ENCODE peak calls at places on chromosomes 11 and 22, in six cellular contexts. W is A549, F is fibroblast of pulmonary artery, Z is cardiac muscle cell, Q is body of pancreas, B is HFF-Myc. O is an unnamed sample.

GRCh38 chr22:20021196-20022181 is 579 bp downstream of the TANGO2 start:
- DNase-seq in W (no peak), F (peak; percentile 46), Z (peak; percentile 17), Q (peak; percentile 79), B (no peak), O (peak; percentile 59)

GRCh38 chr22:26674211-26675190 is 17.1 kb downstream of the MIAT start:
- DNase-seq in W (no peak), F (no peak), Z (no peak), Q (no peak), B (no peak), O (no peak)

GRCh38 chr11:130220311-130221030 is 60.9 kb downstream of the ST14 start:
- DNase-seq in W (no peak), F (no peak), Z (no peak), Q (no peak), B (no peak), O (no peak)

GRCh38 chr11:116439480-116439759 is 333.4 kb downstream of the BUD13 start:
- DNase-seq in W (no peak), F (no peak), Z (no peak), Q (no peak), B (no peak), O (no peak)

GRCh38 chr22:41925783-41926460 is 684 bp downstream of the TNFRSF13C start:
- DNase-seq in W (no peak), F (peak; percentile 45), Z (peak; percentile 48), Q (peak; percentile 69), B (no peak), O (peak; percentile 73)

GRCh38 chr11:96045622-96046456 is 121.9 kb upstream of the MTMR2 start:
- DNase-seq in W (no peak), F (peak; percentile 75), Z (peak; percentile 88), Q (peak; percentile 62), B (peak; percentile 61), O (peak; percentile 62)

GRCh38 chr22:49278357-49278756 is 549.3 kb downstream of the BRD1 start:
- DNase-seq in W (no peak), F (no peak), Z (no peak), Q (no peak), B (no peak), O (no peak)

GRCh38 chr11:75337195-75337654 is 14.2 kb downstream of the ARRB1 start:
- DNase-seq in W (no peak), F (no peak), Z (peak; percentile 61), Q (no peak), B (no peak), O (peak; percentile 60)

GRCh38 chr11:59224419-59224928 is 11.7 kb upstream of the MPEG1 start:
- DNase-seq in W (no peak), F (peak; percentile 80), Z (peak; percentile 90), Q (peak; percentile 43), B (no peak), O (no peak)

GRCh38 chr11:64092119-64092760 is 56.5 kb downstream of the FLRT1 start:
- DNase-seq in W (no peak), F (no peak), Z (no peak), Q (no peak), B (no peak), O (no peak)

GRCh38 chr11:120608760-120609211 is 97.2 kb downstream of the GRIK4 start:
- DNase-seq in W (no peak), F (no peak), Z (no peak), Q (peak; percentile 33), B (no peak), O (peak; percentile 47)

GRCh38 chr22:47914481-47915097 is 1152.1 kb downstream of the TBC1D22A start:
- DNase-seq in W (no peak), F (no peak), Z (no peak), Q (no peak), B (no peak), O (no peak)

GRCh38 chr11:66068923-66069714 is 953 bp upstream of the PACS1 start:
- DNase-seq in W (peak; percentile 77), F (peak; percentile 56), Z (peak; percentile 70), Q (peak; percentile 77), B (no peak), O (peak; percentile 59)

GRCh38 chr22:35611891-35612576 is 5.1 kb downstream of the MB start:
- DNase-seq in W (no peak), F (no peak), Z (no peak), Q (no peak), B (no peak), O (no peak)

GRCh38 chr22:46536559-46537220 is 730 bp downstream of the CELSR1 start:
- DNase-seq in W (no peak), F (no peak), Z (no peak), Q (no peak), B (no peak), O (no peak)

GRCh38 chr22:46539169-46539568 is 1.7 kb upstream of the CELSR1 start:
- DNase-seq in W (no peak), F (no peak), Z (no peak), Q (no peak), B (no peak), O (no peak)

GRCh38 chr22:46537946-46538815 is 761 bp upstream of the CELSR1 start:
- DNase-seq in W (peak; percentile 46), F (peak; percentile 40), Z (peak; percentile 45), Q (no peak), B (no peak), O (no peak)

GRCh38 chr22:46537221-46537945 is at the start of gene CELSR1:
- DNase-seq in W (peak; percentile 72), F (peak; percentile 22), Z (peak; percentile 40), Q (no peak), B (no peak), O (peak; percentile 35)

DNA sequence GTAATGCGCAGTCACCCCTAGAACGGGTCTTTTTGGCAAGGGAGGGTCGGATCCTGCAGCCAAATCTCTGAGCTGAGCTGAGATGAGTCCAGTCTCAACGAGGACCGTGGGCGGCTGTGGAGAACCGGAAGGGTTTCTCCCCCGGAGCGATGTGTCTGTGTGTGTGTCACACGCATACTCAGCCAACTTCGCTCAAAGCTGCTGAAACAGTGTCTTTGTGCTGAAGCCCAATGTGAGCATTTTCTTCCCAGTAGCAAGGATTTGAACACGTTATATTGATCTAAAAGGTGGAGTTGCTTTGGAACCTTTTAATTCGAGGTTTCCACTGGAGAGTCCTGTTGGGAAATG is 1.4 kb upstream of the CELSR1 start:
- DNase-seq in W (no peak), F (peak; percentile 42), Z (peak; percentile 61), Q (peak; percentile 41), B (no peak), O (peak; percentile 47)
- H3K4me3 ChIP-seq in W (peak overlapping the region; percentile 78), F (peak overlapping the region; percentile 31), Z (peak overlapping the region; percentile 90), Q (no peak overlapping the region), B (no peak overlapping the region), O (peak overlapping the region; percentile 49)

GRCh38 chr11:72814831-72815618 is 814 bp downstream of the ATG16L2 start:
- DNase-seq in W (peak; percentile 93), F (peak; percentile 57), Z (peak; percentile 45), Q (peak; percentile 45), B (no peak), O (peak; percentile 45)
- TF ChIP-seq CTCF in W (no peak), F (peak; percentile 3), Z (no peak), Q (no peak), B (no peak), O (no peak)

GRCh38 chr11:110835103-110835502 is 122.9 kb upstream of the ARHGAP20 start:
- DNase-seq in W (no peak), F (no peak), Z (no peak), Q (no peak), B (no peak), O (no peak)

GRCh38 chr11:110837535-110838127 is 125.4 kb upstream of the ARHGAP20 start:
- DNase-seq in W (no peak), F (peak; percentile 42), Z (peak; percentile 62), Q (no peak), B (no peak), O (no peak)

GRCh38 chr11:110833033-110833484 is 120.8 kb upstream of the ARHGAP20 start:
- DNase-seq in W (no peak), F (peak; percentile 65), Z (peak; percentile 55), Q (no peak), B (no peak), O (peak; percentile 29)

GRCh38 chr11:110838808-110839207 is 126.6 kb upstream of the ARHGAP20 start:
- DNase-seq in W (no peak), F (no peak), Z (no peak), Q (no peak), B (no peak), O (no peak)
- H3K4me3 ChIP-seq in W (no peak overlapping the region), F (no peak overlapping the region), Z (no peak overlapping the region), Q (no peak overlapping the region), B (no peak overlapping the region), O (no peak overlapping the region)

GRCh38 chr22:45598596-45599217 is 72.9 kb upstream of the ATXN10 start:
- DNase-seq in W (no peak), F (no peak), Z (no peak), Q (no peak), B (peak; percentile 37), O (no peak)

GRCh38 chr22:45589556-45589955 is 82.1 kb upstream of the ATXN10 start:
- DNase-seq in W (no peak), F (no peak), Z (no peak), Q (no peak), B (no peak), O (no peak)

GRCh38 chr22:45590262-45590661 is 81.4 kb upstream of the ATXN10 start:
- DNase-seq in W (no peak), F (no peak), Z (no peak), Q (no peak), B (no peak), O (no peak)

GRCh38 chr22:45597460-45598192 is 74.0 kb upstream of the ATXN10 start:
- DNase-seq in W (no peak), F (no peak), Z (no peak), Q (peak; percentile 62), B (no peak), O (no peak)

DNA sequence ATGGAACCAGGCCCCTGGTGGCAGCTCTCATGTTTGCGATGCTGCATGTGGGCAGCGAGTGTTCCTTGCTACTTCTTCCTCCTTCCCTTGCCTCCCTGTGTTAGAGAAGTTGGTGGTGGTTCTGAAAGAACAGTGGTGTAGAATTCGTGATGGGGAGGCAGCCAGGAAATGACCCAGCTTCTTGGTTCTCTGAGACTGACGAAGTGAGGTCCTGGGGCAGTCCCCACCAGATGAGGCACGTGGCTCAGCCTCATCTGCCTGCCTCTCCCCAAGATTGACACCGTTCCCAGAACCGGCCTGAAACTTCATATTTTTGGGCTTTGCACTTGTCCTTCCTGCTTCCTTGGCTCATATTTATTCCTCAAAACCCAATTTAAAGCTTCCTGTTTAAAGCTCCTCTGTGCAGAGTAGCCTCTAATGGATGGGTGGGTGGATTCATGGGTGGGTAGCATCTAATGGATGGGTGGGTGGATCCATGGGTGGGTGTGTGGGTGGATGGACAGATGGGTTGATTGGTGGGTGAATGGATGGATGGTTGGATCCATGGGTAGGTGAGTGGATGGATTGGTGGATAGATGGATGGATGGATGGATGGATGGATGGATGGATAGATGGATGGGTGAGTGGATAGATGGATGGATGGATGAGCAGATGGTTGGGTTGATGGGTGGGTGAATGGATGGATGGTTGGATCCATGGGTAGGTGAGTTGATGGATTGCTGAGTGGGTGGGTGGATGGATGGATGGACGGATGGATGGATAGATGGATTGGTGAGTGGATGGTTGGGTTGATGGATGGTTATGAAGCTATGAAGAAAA is 77.3 kb upstream of the ATXN10 start:
- DNase-seq in W (no peak), F (no peak), Z (no peak), Q (no peak), B (no peak), O (no peak)
- TF ChIP-seq CTCF in W (no peak), F (no peak), Z (no peak), Q (no peak), B (no peak), O (no peak)

O was measured in foreskin fibroblast.